ENCODE peak calls at places on chromosomes 16 and 17, in five cellular contexts. E, T, U, W and C are unnamed samples.

GRCh38 chr17:43456661-43457361 is 27.0 kb upstream of the DHX8 start:
- DNase-seq in E (no peak), T (peak; percentile 18), U (no peak), W (no peak), C (peak; percentile 26)

GRCh38 chr17:45298546-45299285 is 18.1 kb downstream of the MAP3K14 start:
- DNase-seq in E (no peak), T (peak; percentile 69), U (no peak), W (no peak), C (no peak)

GRCh38 chr16:22915003-22915402 is 101.0 kb downstream of the HS3ST2 start:
- DNase-seq in E (no peak), T (no peak), U (no peak), W (no peak), C (no peak)

GRCh38 chr16:88303890-88304819 is 78.6 kb upstream of the ZNF469 start:
- DNase-seq in E (no peak), T (peak; percentile 62), U (no peak), W (no peak), C (peak; percentile 39)

GRCh38 chr17:34443832-34444469 is 80.9 kb upstream of the CCL1 start:
- DNase-seq in E (no peak), T (peak; percentile 3), U (no peak), W (peak; percentile 10), C (peak; percentile 35)

GRCh38 chr17:17018612-17019429 is 23.4 kb upstream of the MPRIP start:
- DNase-seq in E (peak; percentile 95), T (peak; percentile 53), U (no peak), W (no peak), C (peak; percentile 66)

GRCh38 chr16:68951991-68952877 is 108.9 kb downstream of the TANGO6 start:
- DNase-seq in E (no peak), T (peak; percentile 82), U (no peak), W (no peak), C (no peak)

GRCh38 chr17:42111901-42112551 is 488 bp downstream of the DHX58 start:
- DNase-seq in E (peak; percentile 47), T (peak; percentile 51), U (no peak), W (no peak), C (peak; percentile 54)